ENCODE peak calls at places on chromosome 16, in seven cellular contexts. L is activated naive CD4-positive, alpha-beta T cell treated with anti-CD3 and anti-CD28 coated beads, Interleukin-2, amount 10 ng/mL, durations not matched to agents 7 days and 5 days; X is hepatic stellate cell; U is activated CD8-positive, alpha-beta memory T cell treated with anti-CD3 and anti-CD28 coated beads for 24 hours; V is SK-MEL-5; O is posterior cingulate gyrus; P is body of pancreas. Z is an unnamed sample.

GRCh38 chr16:71895679-71896385 is 501 bp downstream of the IST1 start:
- DNase-seq in L (no peak), X (peak), U (no peak), V (peak), O (no peak), P (peak), Z (no peak)

GRCh38 chr16:59997706-59998105 is 1263.6 kb upstream of the GOT2 start:
- DNase-seq in L (no peak), X (no peak), U (no peak), V (no peak), O (no peak), P (no peak), Z (no peak)

GRCh38 chr16:14070877-14071575 is at the start of gene MRTFB:
- DNase-seq in L (peak), X (peak), U (peak), V (peak), O (peak), P (peak), Z (peak)

GRCh38 chr16:11056090-11056988 is 112.0 kb downstream of the CLEC16A start:
- DNase-seq in L (no peak), X (no peak), U (no peak), V (no peak), O (no peak), P (no peak), Z (no peak)

GRCh38 chr16:49575352-49576172 is 202.0 kb downstream of the C16orf78 start:
- DNase-seq in L (no peak), X (no peak), U (no peak), V (no peak), O (no peak), P (peak), Z (no peak)

GRCh38 chr16:66740533-66740932 is 10.9 kb downstream of the DYNC1LI2 start:
- DNase-seq in L (no peak), X (no peak), U (no peak), V (peak), O (no peak), P (no peak), Z (no peak)

GRCh38 chr16:69329369-69330285 is 761 bp downstream of the PDF start:
- DNase-seq in L (peak), X (peak), U (no peak), V (no peak), O (no peak), P (peak), Z (no peak)

GRCh38 chr16:80092686-80093085 is 448.1 kb upstream of the DYNLRB2 start:
- DNase-seq in L (no peak), X (no peak), U (no peak), V (no peak), O (no peak), P (no peak), Z (no peak)

GRCh38 chr16:46918400-46918799 is 34.2 kb downstream of the GPT2 start:
- DNase-seq in L (no peak), X (no peak), U (no peak), V (no peak), O (no peak), P (no peak), Z (no peak)

GRCh38 chr16:51766739-51767138 is 615.7 kb upstream of the SALL1 start:
- DNase-seq in L (no peak), X (no peak), U (no peak), V (no peak), O (no peak), P (no peak), Z (no peak)

GRCh38 chr16:84555418-84556196 is 51.1 kb upstream of the MEAK7 start:
- DNase-seq in L (peak), X (no peak), U (no peak), V (no peak), O (no peak), P (no peak), Z (no peak)

GRCh38 chr16:29653436-29653835 is 9.6 kb upstream of the SPN start:
- DNase-seq in L (no peak), X (no peak), U (no peak), V (no peak), O (no peak), P (no peak), Z (no peak)

GRCh38 chr16:85898521-85899442 is at the start of gene IRF8:
- DNase-seq in L (peak), X (peak), U (peak), V (no peak), O (peak), P (peak), Z (no peak)

GRCh38 chr16:52090080-52090479 is 456.9 kb downstream of the TOX3 start:
- DNase-seq in L (no peak), X (no peak), U (no peak), V (no peak), O (no peak), P (no peak), Z (no peak)

GRCh38 chr16:78890496-78890895 is 710.0 kb downstream of the MAF start:
- DNase-seq in L (no peak), X (no peak), U (no peak), V (no peak), O (no peak), P (no peak), Z (no peak)

GRCh38 chr16:49816782-49817370 is 39.0 kb downstream of the ZNF423 start:
- DNase-seq in L (no peak), X (no peak), U (no peak), V (no peak), O (no peak), P (no peak), Z (no peak)

GRCh38 chr16:47523342-47524006 is 62.3 kb downstream of the PHKB start:
- DNase-seq in L (no peak), X (no peak), U (no peak), V (no peak), O (no peak), P (no peak), Z (no peak)

Z was measured in amygdala.